ENCODE peak calls at places on chromosome 1, in eight cellular contexts. A is mesendoderm, I is HFFc6, O is PC-9, U is HCEC 1CT, G is AML-193, Q is LoVo, W is left ventricle myocardium superior. D is an unnamed sample.

GRCh38 chr1:229383961-229384360 is 41.1 kb upstream of the CCSAP start:
- DNase-seq in O (no peak), A (no peak), G (no peak), W (no peak), U (peak; percentile 78), I (peak; percentile 5), Q (no peak), D (no peak)

GRCh38 chr1:15919316-15919715 is 56.6 kb downstream of the ZBTB17 start:
- DNase-seq in U (peak; percentile 41), G (no peak), I (peak; percentile 71), A (peak; percentile 47), O (peak; percentile 52), Q (no peak), W (no peak), D (no peak)

GRCh38 chr1:244304156-244304555 is 147.6 kb downstream of the ADSS2 start:
- DNase-seq in A (no peak), O (peak; percentile 76), U (no peak), Q (no peak), W (no peak), I (no peak), G (no peak), D (no peak)

GRCh38 chr1:235329139-235329808 is 904 bp downstream of the GGPS1 start:
- DNase-seq in O (no peak), A (peak; percentile 50), W (no peak), U (peak; percentile 35), G (peak; percentile 47), Q (peak; percentile 35), I (peak; percentile 21), D (peak; percentile 24)

GRCh38 chr1:65846911-65847310 is 54.2 kb downstream of the PDE4B start:
- DNase-seq in I (peak; percentile 11), W (no peak), A (no peak), G (no peak), O (no peak), Q (no peak), U (peak; percentile 15), D (no peak)

GRCh38 chr1:202131956-202132821 is 9.5 kb downstream of the GPR37L1 start:
- DNase-seq in O (peak; percentile 57), W (peak; percentile 71), A (peak; percentile 53), I (no peak), U (no peak), G (no peak), Q (no peak), D (no peak)

GRCh38 chr1:116532698-116533424 is 38.0 kb downstream of the CD58 start:
- DNase-seq in Q (no peak), U (no peak), O (no peak), G (no peak), I (no peak), W (no peak), A (no peak), D (no peak)

GRCh38 chr1:224865510-224865909 is 64.0 kb upstream of the DNAH14 start:
- DNase-seq in Q (no peak), U (no peak), I (no peak), O (no peak), W (no peak), G (no peak), A (no peak), D (no peak)

GRCh38 chr1:234866007-234866866 is 256.3 kb upstream of the IRF2BP2 start:
- DNase-seq in O (peak; percentile 82), G (no peak), Q (peak; percentile 75), U (peak; percentile 86), A (peak; percentile 29), W (peak; percentile 51), I (peak; percentile 84), D (peak; percentile 78)

GRCh38 chr1:31196685-31197084 is 43.0 kb downstream of the NKAIN1 start:
- DNase-seq in Q (no peak), G (no peak), U (peak; percentile 86), O (no peak), I (peak; percentile 44), W (no peak), A (no peak), D (no peak)

GRCh38 chr1:40980068-40980452 is 564 bp downstream of the CTPS1 start:
- DNase-seq in W (no peak), Q (no peak), U (no peak), A (no peak), I (no peak), G (no peak), O (no peak), D (no peak)

GRCh38 chr1:32501865-32502264 is 37.0 kb downstream of the ZBTB8B start:
- DNase-seq in Q (no peak), G (no peak), I (no peak), W (peak; percentile 54), U (no peak), O (no peak), A (no peak), D (no peak)

GRCh38 chr1:56070601-56071000 is 508.8 kb downstream of the PLPP3 start:
- DNase-seq in G (no peak), U (peak; percentile 27), A (no peak), O (no peak), W (no peak), Q (no peak), I (no peak), D (no peak)

GRCh38 chr1:10867138-10867721 is 70.8 kb upstream of the CASZ1 start:
- DNase-seq in I (no peak), A (peak; percentile 48), U (peak; percentile 3), G (peak; percentile 17), O (peak; percentile 60), Q (peak; percentile 63), W (peak; percentile 85), D (peak; percentile 68)

GRCh38 chr1:90149101-90149500 is 154.2 kb downstream of the ZNF326 start:
- DNase-seq in Q (no peak), A (no peak), U (no peak), I (no peak), G (no peak), W (no peak), O (no peak), D (no peak)

GRCh38 chr1:46817814-46818213 is 19.0 kb downstream of the CYP4B1 start:
- DNase-seq in O (no peak), Q (no peak), G (no peak), A (no peak), I (no peak), U (no peak), W (no peak), D (no peak)

GRCh38 chr1:197737916-197738315 is 37.4 kb downstream of the DENND1B start:
- DNase-seq in I (no peak), G (no peak), W (no peak), A (no peak), Q (no peak), U (no peak), O (no peak), D (no peak)

GRCh38 chr1:228366851-228367741 is 39.5 kb downstream of the TRIM11 start:
- DNase-seq in O (no peak), Q (no peak), W (peak; percentile 31), A (no peak), G (no peak), I (no peak), U (no peak), D (no peak)

GRCh38 chr1:51644533-51645197 is 27.8 kb downstream of the OSBPL9 start:
- DNase-seq in A (peak; percentile 67), I (peak; percentile 73), G (no peak), U (peak; percentile 84), Q (peak; percentile 69), O (peak; percentile 40), W (peak; percentile 27), D (peak; percentile 34)

GRCh38 chr1:232534552-232535517 is 95.1 kb downstream of the SIPA1L2 start:
- DNase-seq in A (no peak), Q (no peak), G (no peak), W (no peak), I (no peak), U (no peak), O (no peak), D (no peak)